ENCODE peak calls at places on chromosomes 16 and 17, in nine cellular contexts. J is glutamatergic neuron, A is cardiac fibroblast, P is fibroblast of mammary gland, F is psoas muscle, L is cardiac muscle cell, D is NB4, W is left lung, I is A549. C is an unnamed sample.

GRCh38 chr17:3965123-3965800 is 1.0 kb upstream of the ATP2A3 start:
- DNase-seq in J (peak), A (peak), P (peak), F (no peak), L (peak), D (peak), W (peak), I (peak), C (peak)

GRCh38 chr17:37067555-37068111 is 118.9 kb downstream of the AATF start:
- DNase-seq in J (no peak), A (peak), P (peak), F (peak), L (peak), D (no peak), W (no peak), I (peak), C (no peak)

GRCh38 chr17:45813051-45813731 is 29.1 kb downstream of the CRHR1 start:
- DNase-seq in J (peak), A (peak), P (no peak), F (no peak), L (peak), D (no peak), W (no peak), I (no peak), C (no peak)

GRCh38 chr16:65909310-65910050 is 457.0 kb upstream of the CDH5 start:
- DNase-seq in J (no peak), A (peak), P (peak), F (no peak), L (peak), D (peak), W (no peak), I (no peak), C (no peak)

GRCh38 chr16:68902376-68903345 is 59.3 kb downstream of the TANGO6 start:
- DNase-seq in J (peak), A (peak), P (peak), F (no peak), L (peak), D (peak), W (no peak), I (peak), C (peak)

GRCh38 chr17:77640242-77640641 is 318.3 kb upstream of the TNRC6C start:
- DNase-seq in J (no peak), A (no peak), P (no peak), F (no peak), L (no peak), D (no peak), W (no peak), I (no peak), C (no peak)

GRCh38 chr17:74567397-74567796 is at the start of gene CD300H:
- DNase-seq in J (no peak), A (peak), P (no peak), F (no peak), L (peak), D (peak), W (no peak), I (no peak), C (no peak)

GRCh38 chr17:4098516-4099209 is 44.2 kb downstream of the ZZEF1 start:
- DNase-seq in J (no peak), A (no peak), P (no peak), F (no peak), L (no peak), D (no peak), W (no peak), I (no peak), C (no peak)

GRCh38 chr16:72637306-72637705 is 410.6 kb downstream of the ZFHX3 start:
- DNase-seq in J (no peak), A (peak), P (peak), F (no peak), L (peak), D (no peak), W (no peak), I (peak), C (no peak)

GRCh38 chr17:6085812-6086211 is 15.6 kb downstream of the WSCD1 start:
- DNase-seq in J (no peak), A (no peak), P (no peak), F (peak), L (no peak), D (peak), W (no peak), I (no peak), C (no peak)

GRCh38 chr17:66405836-66406679 is 103.6 kb downstream of the PRKCA start:
- DNase-seq in J (no peak), A (peak), P (peak), F (no peak), L (no peak), D (no peak), W (no peak), I (no peak), C (no peak)

GRCh38 chr16:9446471-9447194 is 355.2 kb downstream of the HAPSTR1 start:
- DNase-seq in J (no peak), A (no peak), P (no peak), F (no peak), L (no peak), D (no peak), W (no peak), I (no peak), C (no peak)

GRCh38 chr17:77516902-77517301 is 376.1 kb downstream of the SEC14L1 start:
- DNase-seq in J (no peak), A (peak), P (peak), F (no peak), L (peak), D (peak), W (no peak), I (peak), C (no peak)

GRCh38 chr16:24255446-24256352 is at the start of gene CACNG3:
- DNase-seq in J (peak), A (peak), P (peak), F (no peak), L (peak), D (peak), W (peak), I (peak), C (peak)

GRCh38 chr17:17462048-17462824 is 14.6 kb upstream of the MED9 start:
- DNase-seq in J (no peak), A (no peak), P (peak), F (no peak), L (no peak), D (peak), W (no peak), I (no peak), C (no peak)

GRCh38 chr17:78618264-78619066 is 41.3 kb upstream of the DNAH17 start:
- DNase-seq in J (no peak), A (peak), P (peak), F (peak), L (peak), D (no peak), W (no peak), I (no peak), C (no peak)

GRCh38 chr16:66906916-66907836 is 11.5 kb downstream of the CDH16 start:
- DNase-seq in J (no peak), A (no peak), P (no peak), F (peak), L (no peak), D (no peak), W (no peak), I (no peak), C (no peak)

GRCh38 chr17:16961792-16962191 is 10.1 kb downstream of the TNFRSF13B start:
- DNase-seq in J (no peak), A (no peak), P (no peak), F (no peak), L (no peak), D (no peak), W (no peak), I (no peak), C (no peak)

GRCh38 chr17:17749921-17750320 is 68.7 kb downstream of the RAI1 start:
- DNase-seq in J (peak), A (peak), P (peak), F (no peak), L (peak), D (peak), W (no peak), I (peak), C (peak)

GRCh38 chr17:35849469-35850348 is 19.0 kb downstream of the HEATR9 start:
- DNase-seq in J (peak), A (peak), P (peak), F (no peak), L (peak), D (peak), W (no peak), I (peak), C (peak)

GRCh38 chr16:28538733-28539596 is at the start of gene NUPR1:
- DNase-seq in J (no peak), A (peak), P (peak), F (peak), L (peak), D (no peak), W (peak), I (peak), C (no peak)

GRCh38 chr16:6280055-6280454 is 1052.6 kb upstream of the RBFOX1 start:
- DNase-seq in J (no peak), A (no peak), P (no peak), F (no peak), L (no peak), D (no peak), W (no peak), I (no peak), C (no peak)

GRCh38 chr16:2752850-2753522 is 548 bp downstream of the SRRM2 start:
- DNase-seq in J (peak), A (peak), P (peak), F (peak), L (peak), D (peak), W (no peak), I (peak), C (peak)

GRCh38 chr17:50843150-50843905 is 7.9 kb downstream of the WFIKKN2 start:
- DNase-seq in J (no peak), A (no peak), P (no peak), F (no peak), L (no peak), D (no peak), W (no peak), I (no peak), C (no peak)

GRCh38 chr17:76524598-76525512 is 12.7 kb downstream of the CYGB start:
- DNase-seq in J (no peak), A (peak), P (peak), F (peak), L (peak), D (peak), W (no peak), I (peak), C (no peak)

GRCh38 chr17:51640108-51640622 is 379.8 kb downstream of the UTP18 start:
- DNase-seq in J (peak), A (no peak), P (no peak), F (no peak), L (no peak), D (peak), W (no peak), I (peak), C (peak)

GRCh38 chr17:42221886-42222745 is 27.8 kb upstream of the GHDC start:
- DNase-seq in J (peak), A (peak), P (peak), F (no peak), L (peak), D (peak), W (no peak), I (peak), C (peak)

GRCh38 chr16:72621651-72622050 is 426.3 kb downstream of the ZFHX3 start:
- DNase-seq in J (no peak), A (peak), P (peak), F (no peak), L (no peak), D (no peak), W (no peak), I (no peak), C (no peak)

DNA sequence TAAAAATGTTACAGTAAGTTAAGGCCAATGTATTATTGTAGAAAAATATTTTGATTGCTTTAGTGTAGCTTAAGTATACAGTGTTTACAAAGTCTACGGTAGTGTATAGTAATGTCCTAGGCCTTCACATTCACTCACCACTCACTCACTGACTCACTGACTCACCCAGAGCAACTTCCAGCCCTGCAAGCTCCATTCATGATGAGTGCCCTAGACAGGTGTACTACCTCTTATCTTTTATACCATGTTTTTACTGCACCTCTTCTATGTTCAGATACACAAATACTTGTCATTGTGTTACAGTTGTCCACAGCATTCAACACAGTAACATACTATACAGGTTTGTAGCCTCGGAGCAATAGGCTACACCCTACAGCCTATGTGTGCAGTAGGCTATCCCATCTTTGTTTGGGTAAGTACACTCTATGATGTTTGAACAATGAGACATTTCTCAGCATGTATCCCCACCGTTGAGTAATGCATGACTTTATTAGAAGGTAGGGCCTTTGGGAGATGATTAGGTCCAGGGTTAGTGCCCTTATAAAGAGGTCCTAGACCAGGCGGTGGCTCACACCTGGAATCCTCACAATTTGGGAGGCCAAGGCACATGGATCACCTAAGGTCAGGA is 117.8 kb downstream of the SLC39A11 start:
- DNase-seq in J (no peak), A (no peak), P (peak), F (no peak), L (no peak), D (no peak), W (no peak), I (peak), C (no peak)
- TF ChIP-seq CTCF in J (no peak), A (no peak), P (no peak), F (no peak), L (no peak), D (no peak), W (no peak), I (no peak), C (no peak)

DNA sequence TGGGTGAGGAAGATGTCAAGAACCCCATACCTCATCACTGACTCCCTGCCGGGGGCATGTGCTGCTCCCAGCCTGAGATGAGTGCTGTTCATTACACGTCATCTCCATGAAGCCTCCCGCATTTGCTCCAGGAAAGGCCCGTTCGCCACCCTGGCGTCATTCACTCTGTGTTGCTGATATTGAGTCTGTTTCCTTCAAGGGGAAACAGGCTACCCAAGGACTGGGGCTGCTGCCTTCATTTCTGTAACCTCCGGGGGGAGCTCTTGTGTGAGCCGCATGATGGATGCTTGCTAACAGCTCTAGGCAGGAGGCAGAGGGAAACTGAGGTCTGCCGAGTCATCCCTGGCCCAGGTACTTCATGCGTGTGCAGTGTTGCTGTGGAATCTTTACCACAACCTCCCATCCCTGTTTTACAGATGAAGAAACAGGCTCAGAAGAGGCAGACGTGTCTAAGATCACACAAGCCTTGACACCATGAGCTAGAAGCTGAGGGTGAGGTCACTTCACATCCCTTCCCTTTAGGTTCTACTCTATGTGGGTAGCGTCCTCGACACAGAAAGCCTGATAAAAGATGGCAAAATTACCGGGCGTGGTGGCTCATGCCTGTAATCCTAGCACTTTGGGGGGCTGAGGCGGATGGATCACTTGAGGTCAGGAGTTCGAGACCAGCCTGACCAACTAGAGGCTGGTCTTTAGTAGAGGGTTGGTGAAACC is 3.5 kb upstream of the ARMC5 start:
- DNase-seq in J (no peak), A (peak), P (peak), F (peak), L (peak), D (peak), W (no peak), I (peak), C (no peak)
- TF ChIP-seq CTCF in J (peak), A (peak), P (peak), F (peak), L (peak), D (peak), W (no peak), I (peak), C (peak)

DNA sequence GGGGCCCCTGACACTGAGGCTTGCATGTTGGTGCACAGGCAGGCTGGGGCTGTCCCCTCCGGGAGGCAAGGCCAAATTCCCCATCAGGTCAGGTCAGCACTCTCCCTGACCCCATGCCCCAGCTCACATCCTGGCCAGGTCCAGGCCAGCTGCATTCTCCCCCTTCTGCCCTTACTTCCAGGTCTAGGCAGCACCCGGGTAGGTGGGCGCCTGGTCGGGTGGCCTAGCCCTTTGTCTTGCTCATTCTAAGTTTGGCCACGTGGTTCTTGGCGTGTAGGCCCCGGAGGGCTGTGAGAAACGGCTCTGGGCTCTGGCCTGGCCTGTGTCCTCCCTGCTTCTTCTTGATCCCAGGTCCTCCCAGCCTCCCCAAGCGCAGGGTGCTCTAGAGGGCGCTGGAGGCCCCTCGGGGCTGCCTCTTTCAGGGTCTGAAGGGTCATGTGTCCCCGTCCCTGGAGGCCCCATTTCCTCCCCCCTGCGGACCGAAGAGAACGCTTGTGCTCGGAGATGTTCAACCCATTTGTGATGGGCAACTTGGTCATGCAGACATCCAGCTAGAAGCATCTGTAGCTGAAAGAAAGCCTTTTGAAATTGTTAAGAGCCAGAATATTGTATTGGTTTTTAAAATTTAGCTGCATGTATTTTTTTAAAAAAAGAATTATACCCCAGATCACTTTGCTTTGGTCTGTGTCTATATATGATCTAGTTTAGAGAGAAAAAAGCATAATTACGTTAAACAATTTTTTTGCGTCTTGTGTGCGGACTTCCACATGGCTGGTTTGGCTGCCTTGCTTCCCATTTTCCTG is 6.7 kb downstream of the BAHCC1 start:
- DNase-seq in J (peak), A (peak), P (peak), F (peak), L (peak), D (peak), W (no peak), I (peak), C (no peak)
- TF ChIP-seq CTCF in J (no peak), A (peak), P (peak), F (peak), L (peak), D (peak), W (no peak), I (peak), C (peak)

DNA sequence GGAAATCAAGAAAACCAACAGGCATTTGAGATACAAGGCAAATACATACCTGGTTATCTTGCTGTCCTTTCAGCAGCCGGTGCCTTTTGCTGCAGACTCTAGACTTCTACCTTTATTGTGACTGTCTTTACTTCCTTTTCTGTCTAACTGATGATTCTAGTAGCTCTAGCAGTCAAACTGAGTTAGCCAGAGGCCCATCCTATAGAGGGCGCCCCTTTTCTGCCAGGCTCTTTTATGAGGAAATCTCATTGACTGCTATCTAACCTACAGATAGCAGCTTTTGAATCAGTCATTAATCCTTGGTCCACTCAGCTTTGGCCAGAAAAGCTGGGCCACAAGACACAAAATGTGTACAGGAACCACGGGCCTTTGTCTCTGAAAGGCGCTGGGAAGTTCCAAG is 87.5 kb upstream of the WSB1 start:
- DNase-seq in J (no peak), A (peak), P (peak), F (no peak), L (no peak), D (peak), W (no peak), I (peak), C (peak)
- TF ChIP-seq CTCF in J (no peak), A (peak), P (peak), F (no peak), L (peak), D (peak), W (no peak), I (peak), C (peak)

GRCh38 chr16:73713817-73714495 is 582.7 kb upstream of the PSMD7 start:
- DNase-seq in J (peak), A (peak), P (peak), F (no peak), L (peak), D (peak), W (no peak), I (peak), C (no peak)
- TF ChIP-seq CTCF in J (peak), A (peak), P (peak), F (peak), L (peak), D (peak), W (peak), I (peak), C (peak)

GRCh38 chr16:56277040-56277439 is 85.8 kb downstream of the GNAO1 start:
- DNase-seq in J (peak), A (no peak), P (no peak), F (no peak), L (no peak), D (no peak), W (no peak), I (peak), C (no peak)
- TF ChIP-seq CTCF in J (peak), A (no peak), P (no peak), F (no peak), L (peak), D (no peak), W (no peak), I (no peak), C (no peak)